ENCODE peak calls at places on chromosomes 1 and 21, in ten cellular contexts. Q, I, A, O, K, T, J, X, G and U are unnamed samples.
A peak's percentile ranks its signal among the peaks of the same experiment; 100 is the strongest.

GRCh38 chr1:231032963-231033362 is 7.1 kb downstream of the FAM89A start:
- DNase-seq in Q (no peak), I (no peak), A (no peak), O (no peak), K (no peak), T (no peak), J (no peak), X (no peak), G (no peak), U (no peak)

GRCh38 chr1:32619701-32620485 is 30.5 kb downstream of the ZBTB8OS start:
- DNase-seq in Q (no peak), I (peak; percentile 8), A (no peak), O (no peak), K (no peak), T (no peak), J (no peak), X (no peak), G (peak; percentile 16), U (no peak)

GRCh38 chr1:212668477-212668876 is 31.2 kb downstream of the BATF3 start:
- DNase-seq in Q (no peak), I (no peak), A (no peak), O (no peak), K (no peak), T (no peak), J (no peak), X (peak; percentile 4), G (no peak), U (no peak)

GRCh38 chr21:45032977-45033705 is 41.2 kb upstream of the ADARB1 start:
- DNase-seq in Q (no peak), I (no peak), A (no peak), O (no peak), K (no peak), T (no peak), J (no peak), X (no peak), G (no peak), U (no peak)

GRCh38 chr1:182215797-182216196 is 154.3 kb upstream of the ZNF648 start:
- DNase-seq in Q (peak; percentile 26), I (peak; percentile 12), A (no peak), O (no peak), K (peak; percentile 44), T (no peak), J (no peak), X (no peak), G (no peak), U (no peak)

GRCh38 chr1:96684737-96685136 is 36.8 kb upstream of the PTBP2 start:
- DNase-seq in Q (no peak), I (no peak), A (no peak), O (no peak), K (no peak), T (no peak), J (no peak), X (no peak), G (no peak), U (no peak)

GRCh38 chr1:25737151-25737550 is 62.8 kb upstream of the SELENON start:
- DNase-seq in Q (no peak), I (no peak), A (peak; percentile 9), O (no peak), K (no peak), T (no peak), J (no peak), X (peak; percentile 34), G (no peak), U (no peak)

GRCh38 chr21:9755611-9756010 is 765.8 kb upstream of the TPTE start:
- DNase-seq in Q (no peak), I (no peak), A (no peak), O (no peak), K (no peak), T (no peak), J (no peak), X (no peak), G (no peak), U (no peak)